ENCODE peak calls at places on chromosomes 16 and 17, in six cellular contexts. D is Peyer's patch; P is activated CD8-positive, alpha-beta memory T cell treated with anti-CD3 and anti-CD28 coated beads for 48 hours; U is ureter; I is IMR-90; Z is stimulated activated naive CD8-positive, alpha-beta T cell treated with anti-CD3 and anti-CD28 coated beads, Interleukin-15, amount 100 ng/mL, for 72 hours. V is an unnamed sample.

GRCh38 chr16:67672739-67673662 is 6.4 kb downstream of the C16orf86 start:
- DNase-seq in D (peak; percentile 71), P (no peak), U (no peak), I (peak; percentile 67), Z (peak; percentile 60), V (peak; percentile 66)

GRCh38 chr17:64527914-64528313 is 21.1 kb downstream of the CEP95 start:
- DNase-seq in D (no peak), P (no peak), U (no peak), I (no peak), Z (no peak), V (no peak)

GRCh38 chr17:42895185-42895555 is 5.4 kb upstream of the G6PC1 start:
- DNase-seq in D (peak; percentile 69), P (no peak), U (peak; percentile 54), I (peak; percentile 90), Z (no peak), V (no peak)

GRCh38 chr17:34756670-34757021 is 177.3 kb downstream of the TMEM132E start:
- DNase-seq in D (no peak), P (no peak), U (no peak), I (no peak), Z (no peak), V (no peak)

GRCh38 chr17:73722163-73722562 is 77.9 kb upstream of the SDK2 start:
- DNase-seq in D (no peak), P (no peak), U (no peak), I (no peak), Z (peak; percentile 45), V (peak; percentile 73)

GRCh38 chr17:14150604-14151003 is 81.3 kb downstream of the COX10 start:
- DNase-seq in D (no peak), P (no peak), U (no peak), I (no peak), Z (no peak), V (no peak)

GRCh38 chr16:18788828-18789514 is 1.2 kb downstream of the RPS15A start:
- DNase-seq in D (no peak), P (no peak), U (no peak), I (no peak), Z (no peak), V (no peak)

GRCh38 chr16:82684246-82684645 is 57.5 kb downstream of the CDH13 start:
- DNase-seq in D (no peak), P (no peak), U (no peak), I (peak; percentile 25), Z (no peak), V (no peak)

GRCh38 chr16:68417711-68418301 is 30.5 kb downstream of the SMPD3 start:
- DNase-seq in D (peak; percentile 77), P (peak; percentile 17), U (peak; percentile 78), I (no peak), Z (peak; percentile 73), V (peak; percentile 46)

V was measured in CD4-positive, CD25-positive, alpha-beta regulatory T cell.